ENCODE peak calls at places on chromosomes 2 and 18, in ten cellular contexts. A is aorta, M is uterus, E is heart right ventricle, K is neuronal stem cell, I is right cardiac atrium, L is colonic mucosa, B is transverse colon, W is AG04450, Z is sigmoid colon. G is an unnamed sample.

GRCh38 chr18:8286303-8286702 is 322.9 kb upstream of the RAB12 start:
- DNase-seq in A (no peak), M (no peak), E (no peak), K (no peak), I (no peak), L (no peak), B (no peak), W (no peak), Z (no peak), G (peak; percentile 34)

GRCh38 chr2:181070119-181070833 is 89.9 kb downstream of the UBE2E3 start:
- DNase-seq in A (no peak), M (no peak), E (no peak), K (no peak), I (no peak), L (no peak), B (no peak), W (no peak), Z (no peak), G (no peak)

GRCh38 chr2:235017441-235017840 is 65.6 kb downstream of the SH3BP4 start:
- DNase-seq in A (no peak), M (no peak), E (no peak), K (no peak), I (no peak), L (no peak), B (no peak), W (no peak), Z (no peak), G (no peak)

GRCh38 chr18:68679531-68679930 is 35.4 kb downstream of the TMX3 start:
- DNase-seq in A (no peak), M (no peak), E (no peak), K (no peak), I (no peak), L (no peak), B (no peak), W (peak; percentile 39), Z (no peak), G (no peak)

GRCh38 chr18:31189757-31190156 is 27.1 kb upstream of the DSC1 start:
- DNase-seq in A (no peak), M (no peak), E (no peak), K (no peak), I (no peak), L (no peak), B (no peak), W (no peak), Z (no peak), G (no peak)

GRCh38 chr18:33841221-33841967 is 263.4 kb downstream of the ASXL3 start:
- DNase-seq in A (no peak), M (no peak), E (no peak), K (no peak), I (no peak), L (no peak), B (no peak), W (no peak), Z (no peak), G (no peak)

GRCh38 chr2:197011033-197011432 is 84.5 kb upstream of the PGAP1 start:
- DNase-seq in A (no peak), M (no peak), E (no peak), K (no peak), I (no peak), L (no peak), B (no peak), W (no peak), Z (no peak), G (no peak)

GRCh38 chr2:228731517-228731916 is 539.6 kb downstream of the PID1 start:
- DNase-seq in A (no peak), M (no peak), E (no peak), K (no peak), I (no peak), L (no peak), B (no peak), W (peak; percentile 8), Z (peak; percentile 72), G (peak; percentile 6)

GRCh38 chr2:222424281-222424728 is at the start of gene SGPP2:
- DNase-seq in A (no peak), M (no peak), E (peak; percentile 18), K (no peak), I (no peak), L (peak; percentile 74), B (peak; percentile 75), W (no peak), Z (no peak), G (peak; percentile 32)

GRCh38 chr2:222423186-222423585 is 1.2 kb upstream of the SGPP2 start:
- DNase-seq in A (no peak), M (no peak), E (no peak), K (no peak), I (no peak), L (no peak), B (no peak), W (no peak), Z (no peak), G (no peak)

GRCh38 chr2:222423632-222424280 is 587 bp upstream of the SGPP2 start:
- DNase-seq in A (no peak), M (no peak), E (no peak), K (no peak), I (no peak), L (no peak), B (no peak), W (no peak), Z (no peak), G (no peak)

GRCh38 chr2:222426836-222427130 is 2.4 kb downstream of the SGPP2 start:
- DNase-seq in A (no peak), M (no peak), E (no peak), K (no peak), I (no peak), L (no peak), B (no peak), W (no peak), Z (no peak), G (no peak)

DNA sequence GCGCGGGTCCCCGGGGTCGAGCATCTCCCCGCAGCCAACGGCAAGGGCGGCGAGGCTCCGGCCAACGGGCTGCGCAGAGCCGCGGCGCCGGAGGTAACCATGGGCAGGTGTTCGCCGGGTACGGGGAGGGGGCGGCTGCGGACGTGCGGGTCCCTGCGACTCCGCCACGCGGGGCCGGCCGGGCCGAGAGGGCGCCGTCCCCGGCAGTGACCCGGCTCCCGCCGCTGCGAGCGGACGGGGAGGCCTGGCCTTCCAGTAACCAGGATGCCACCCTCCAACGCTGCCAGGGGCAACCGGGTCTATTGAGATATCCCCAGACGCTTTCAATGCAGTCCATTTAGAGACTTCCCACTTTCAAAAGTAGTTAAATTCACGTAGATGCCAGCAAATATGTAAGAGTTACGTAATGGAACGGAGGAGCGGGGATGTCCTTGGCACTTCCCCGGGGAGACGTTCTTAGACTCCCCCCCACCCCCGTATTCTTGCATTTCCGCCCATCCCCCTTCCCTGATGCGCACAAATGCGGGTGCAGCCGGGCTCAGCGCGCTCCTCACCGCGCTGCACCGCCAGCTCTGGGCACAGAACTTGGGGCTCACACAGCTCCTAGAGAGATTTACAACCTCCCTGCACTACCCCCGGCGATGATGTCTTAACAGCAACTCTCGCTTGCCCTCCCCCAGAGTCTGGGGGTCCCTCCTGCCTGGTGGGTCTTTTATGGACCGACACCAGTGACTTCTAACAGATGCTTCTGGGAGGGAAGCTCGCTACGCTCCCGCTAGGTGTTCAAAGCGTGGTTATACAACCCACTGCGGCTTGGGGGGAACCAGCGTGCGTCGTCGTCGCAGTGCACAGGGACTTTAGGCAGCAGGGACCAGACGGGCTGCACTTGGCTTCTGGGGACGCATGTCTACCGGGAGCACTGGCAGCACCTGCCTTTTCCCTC is 657 bp downstream of the SGPP2 start:
- DNase-seq in A (no peak), M (no peak), E (peak; percentile 10), K (no peak), I (no peak), L (peak; percentile 52), B (peak; percentile 43), W (no peak), Z (no peak), G (peak; percentile 20)
- H3K27me3 ChIP-seq in A (peaks cover 4% of the 10 kb centered on the region), M (peaks cover 9% of the 10 kb centered on the region), E (peaks cover 44% of the 10 kb centered on the region), K (peaks cover 18% of the 10 kb centered on the region), I (peaks cover 5% of the 10 kb centered on the region), L (no peaks in the 10 kb centered on the region), B (peaks cover 40% of the 10 kb centered on the region), W (peaks cover 27% of the 10 kb centered on the region), Z (peaks cover 56% of the 10 kb centered on the region), G (no peaks in the 10 kb centered on the region)

DNA sequence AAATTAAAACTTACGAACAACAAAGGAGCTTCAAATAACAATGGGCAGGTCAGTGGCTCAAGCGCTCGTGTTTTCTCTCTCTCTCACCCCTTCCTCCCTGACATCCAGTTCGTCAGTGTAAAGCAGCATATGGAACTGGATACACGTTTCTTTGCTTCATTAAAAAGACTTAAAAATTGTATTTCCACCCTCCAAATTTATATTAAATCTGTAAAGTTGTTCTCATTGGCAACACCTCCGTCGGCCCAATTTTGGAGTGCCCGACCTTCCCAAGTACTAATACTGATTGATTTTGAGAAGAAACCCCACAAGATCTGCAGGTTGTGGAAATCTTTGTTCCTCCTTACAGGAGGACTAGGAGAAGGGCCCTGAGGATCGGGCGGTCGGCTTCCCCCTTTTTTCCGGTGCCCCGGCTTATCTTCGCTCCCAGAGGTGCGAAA is 2.2 kb downstream of the TBR1 start:
- DNase-seq in A (no peak), M (no peak), E (no peak), K (no peak), I (no peak), L (no peak), B (no peak), W (no peak), Z (no peak), G (no peak)
- H3K27me3 ChIP-seq in A (peaks cover 1% of the 10 kb centered on the region), M (peaks cover 13% of the 10 kb centered on the region), E (peaks cover 97% of the 10 kb centered on the region), K (peaks cover 36% of the 10 kb centered on the region), I (peaks cover 5% of the 10 kb centered on the region), L (peaks cover 92% of the 10 kb centered on the region), B (peaks cover 100% of the 10 kb centered on the region), W (peaks cover 88% of the 10 kb centered on the region), Z (peaks cover 100% of the 10 kb centered on the region), G (peaks cover 44% of the 10 kb centered on the region)

GRCh38 chr18:5895886-5896740 is 791 bp upstream of the TMEM200C start:
- DNase-seq in A (peak; percentile 78), M (peak; percentile 40), E (peak; percentile 36), K (peak; percentile 71), I (peak; percentile 63), L (no peak), B (no peak), W (no peak), Z (peak; percentile 74), G (peak; percentile 20)

GRCh38 chr18:5892772-5893431 is 2.4 kb downstream of the TMEM200C start:
- DNase-seq in A (no peak), M (no peak), E (no peak), K (no peak), I (no peak), L (no peak), B (no peak), W (no peak), Z (no peak), G (no peak)

GRCh38 chr18:5894215-5894612 is 1.1 kb downstream of the TMEM200C start:
- DNase-seq in A (no peak), M (no peak), E (no peak), K (peak; percentile 12), I (no peak), L (no peak), B (no peak), W (no peak), Z (no peak), G (no peak)

GRCh38 chr18:5894613-5895299 is 566 bp downstream of the TMEM200C start:
- DNase-seq in A (peak; percentile 75), M (no peak), E (peak; percentile 13), K (peak; percentile 24), I (no peak), L (no peak), B (no peak), W (no peak), Z (peak; percentile 59), G (peak; percentile 11)

GRCh38 chr18:5895300-5895885 is at the start of gene TMEM200C:
- DNase-seq in A (no peak), M (peak; percentile 23), E (peak; percentile 19), K (peak; percentile 75), I (peak; percentile 50), L (no peak), B (no peak), W (no peak), Z (peak; percentile 66), G (peak; percentile 13)
- H3K27me3 ChIP-seq in A (no peaks in the 10 kb centered on the region), M (peaks cover 4% of the 10 kb centered on the region), E (peaks cover 89% of the 10 kb centered on the region), K (no peaks in the 10 kb centered on the region), I (no peaks in the 10 kb centered on the region), L (peaks cover 56% of the 10 kb centered on the region), B (peaks cover 96% of the 10 kb centered on the region), W (no peaks in the 10 kb centered on the region), Z (peaks cover 94% of the 10 kb centered on the region), G (no peaks in the 10 kb centered on the region)

DNA sequence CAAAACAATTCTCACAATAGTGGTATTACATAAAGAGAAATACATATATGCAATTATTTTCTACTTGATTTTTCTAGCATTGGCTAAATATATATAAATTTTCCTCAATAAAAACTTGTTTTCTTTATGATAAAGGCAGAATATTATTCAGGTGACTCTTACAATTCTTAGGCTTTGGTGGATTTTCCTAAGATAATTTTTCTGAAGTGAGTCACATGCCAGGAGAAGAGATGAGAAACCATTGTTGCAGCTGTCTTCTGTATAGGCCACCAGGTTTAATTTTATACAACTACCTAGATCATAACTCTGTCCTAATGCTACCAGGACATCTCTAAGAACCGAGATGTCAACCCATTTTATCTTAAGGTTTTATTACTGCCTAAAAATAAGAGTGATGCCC is 552.4 kb upstream of the CDH2 start:
- DNase-seq in A (no peak), M (no peak), E (no peak), K (no peak), I (no peak), L (no peak), B (no peak), W (no peak), Z (no peak), G (no peak)
- H3K27me3 ChIP-seq in A (no peaks in the 10 kb centered on the region), M (no peaks in the 10 kb centered on the region), E (no peaks in the 10 kb centered on the region), K (no peaks in the 10 kb centered on the region), I (no peaks in the 10 kb centered on the region), L (no peaks in the 10 kb centered on the region), B (no peaks in the 10 kb centered on the region), W (no peaks in the 10 kb centered on the region), Z (no peaks in the 10 kb centered on the region), G (no peaks in the 10 kb centered on the region)